ENCODE peak calls at places on chromosomes 16 and 17, in six cellular contexts. W is lower lobe of right lung; O is CD4-positive, CD25-positive, alpha-beta regulatory T cell; S is WERI-Rb-1; L is dorsolateral prefrontal cortex; C is endodermal cell. J is an unnamed sample. For H3K27me3, the result is how much of the 10 kb centered on the place peaks cover.

GRCh38 chr17:67063146-67063545 is 18.8 kb downstream of the CACNG1 start:
- DNase-seq in L (no peak), W (no peak), S (no peak), C (no peak), O (no peak), J (no peak)

GRCh38 chr16:65044861-65045260 is 77.0 kb downstream of the CDH11 start:
- DNase-seq in S (no peak), C (no peak), L (peak), W (no peak), O (no peak), J (no peak)

GRCh38 chr17:8946476-8946875 is 19.0 kb downstream of the PIK3R5 start:
- DNase-seq in C (no peak), S (no peak), W (no peak), O (no peak), L (no peak), J (no peak)

GRCh38 chr16:60744198-60744597 is 1292.0 kb downstream of the CDH8 start:
- DNase-seq in S (no peak), W (no peak), C (no peak), O (no peak), L (no peak), J (no peak)

GRCh38 chr16:19114359-19115147 is 789 bp downstream of the ITPRIPL2 start:
- DNase-seq in L (no peak), O (no peak), C (peak), W (peak), S (no peak), J (peak)

GRCh38 chr16:85195884-85196816 is 83.9 kb upstream of the CIBAR2 start:
- DNase-seq in S (no peak), O (no peak), C (no peak), L (no peak), W (no peak), J (no peak)

GRCh38 chr17:38798614-38799500 is 499 bp downstream of the PIP4K2B start:
- DNase-seq in S (no peak), W (peak), C (peak), L (peak), O (peak), J (peak)

GRCh38 chr16:59394526-59394925 is 660.4 kb upstream of the GOT2 start:
- DNase-seq in S (no peak), W (no peak), L (no peak), O (no peak), C (no peak), J (no peak)

GRCh38 chr17:1989135-1989534 is 36.0 kb downstream of the RTN4RL1 start:
- DNase-seq in W (no peak), C (no peak), L (peak), S (no peak), O (no peak), J (no peak)

GRCh38 chr17:7237266-7237760 is 1.9 kb downstream of the PHF23 start:
- DNase-seq in S (no peak), L (no peak), C (no peak), O (no peak), W (no peak), J (no peak)

GRCh38 chr16:69930117-69930776 is 20.9 kb upstream of the CLEC18A start:
- DNase-seq in W (peak), C (peak), S (peak), O (no peak), L (no peak), J (peak)

GRCh38 chr16:22077700-22078313 is 14.5 kb upstream of the VWA3A start:
- DNase-seq in S (peak), L (peak), C (peak), W (no peak), O (peak), J (peak)

GRCh38 chr17:17994271-17994670 is 21.6 kb downstream of the DRC3 start:
- DNase-seq in C (peak), L (no peak), W (no peak), S (peak), O (no peak), J (peak)

GRCh38 chr17:28864991-28865849 is 10.4 kb downstream of the ERAL1 start:
- DNase-seq in O (no peak), C (no peak), S (no peak), W (no peak), L (no peak), J (no peak)

GRCh38 chr17:72766761-72767356 is 325.6 kb downstream of the SLC39A11 start:
- DNase-seq in L (no peak), S (no peak), C (no peak), W (no peak), O (no peak), J (no peak)

GRCh38 chr16:81625544-81626152 is 153.4 kb upstream of the PLCG2 start:
- DNase-seq in C (no peak), O (no peak), W (peak), L (no peak), S (no peak), J (no peak)

GRCh38 chr17:64063088-64063487 is 42.7 kb upstream of the ICAM2 start:
- DNase-seq in W (no peak), S (no peak), L (no peak), O (no peak), C (no peak), J (no peak)

GRCh38 chr17:8865385-8865784 is 2.1 kb downstream of the PIK3R6 start:
- DNase-seq in S (no peak), W (no peak), L (no peak), C (no peak), O (no peak), J (no peak)

GRCh38 chr17:68053237-68054030 is 17.9 kb downstream of the KPNA2 start:
- DNase-seq in L (no peak), W (no peak), O (no peak), C (peak), S (no peak), J (no peak)

GRCh38 chr17:81309140-81309858 is 14.2 kb upstream of the SLC38A10 start:
- DNase-seq in L (peak), O (no peak), S (peak), C (peak), W (peak), J (peak)

GRCh38 chr16:28538733-28539596 is at the start of gene NUPR1:
- DNase-seq in S (no peak), C (peak), W (peak), L (peak), O (no peak), J (peak)

GRCh38 chr16:47780213-47780612 is 319.1 kb downstream of the PHKB start:
- DNase-seq in W (no peak), S (no peak), L (no peak), O (no peak), C (no peak), J (peak)

GRCh38 chr16:49698931-49699715 is 156.8 kb downstream of the ZNF423 start:
- DNase-seq in L (no peak), S (no peak), W (no peak), C (peak), O (no peak), J (no peak)

GRCh38 chr16:58345574-58346354 is 46.5 kb upstream of the GINS3 start:
- DNase-seq in L (no peak), C (no peak), O (no peak), W (no peak), S (no peak), J (no peak)

GRCh38 chr17:74466111-74466784 is at the start of gene CD300A:
- DNase-seq in O (no peak), C (no peak), S (no peak), W (peak), L (no peak), J (peak)

DNA sequence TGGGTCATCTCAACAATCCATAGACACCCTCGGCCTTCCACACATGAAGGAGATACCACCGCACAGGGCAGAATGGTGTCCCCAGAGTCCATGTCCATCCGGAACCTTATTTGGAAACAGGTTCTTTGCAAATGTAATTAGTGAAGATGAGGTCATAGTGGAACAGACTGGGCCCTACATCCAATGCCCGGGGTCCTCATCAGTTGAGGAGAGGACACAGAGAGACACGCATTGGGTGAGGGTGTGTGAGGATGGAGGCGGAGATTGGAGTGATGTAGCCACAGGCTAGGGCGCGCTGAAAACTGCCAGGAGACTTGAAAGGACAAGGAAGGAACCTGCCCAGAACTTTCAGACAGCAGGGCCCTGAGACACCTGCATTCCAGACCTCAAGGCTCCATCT is 169.4 kb downstream of the ENGASE start:
- DNase-seq in S (no peak), W (no peak), O (no peak), C (no peak), L (no peak), J (no peak)
- H3K27me3 ChIP-seq in S (under half), W (under half), O (under half), C (under half), L (under half), J (under half)

GRCh38 chr17:15780188-15780587 is 48.1 kb downstream of the TBC1D26 start:
- DNase-seq in S (no peak), L (no peak), C (no peak), W (no peak), O (no peak), J (no peak)
- H3K4me3 ChIP-seq in S (no peak), L (no peak), C (no peak), W (no peak), O (no peak), J (no peak)

GRCh38 chr16:56329887-56330286 is 95.5 kb downstream of the AMFR start:
- DNase-seq in W (no peak), C (no peak), O (no peak), S (no peak), L (no peak), J (no peak)

GRCh38 chr16:56330476-56330875 is 94.9 kb downstream of the AMFR start:
- DNase-seq in C (no peak), O (no peak), S (no peak), W (no peak), L (no peak), J (no peak)

GRCh38 chr16:56332464-56333079 is 92.8 kb downstream of the AMFR start:
- DNase-seq in C (peak), W (no peak), L (peak), O (no peak), S (peak), J (peak)

GRCh38 chr16:56331915-56332314 is 93.4 kb downstream of the AMFR start:
- DNase-seq in O (no peak), W (no peak), S (no peak), C (no peak), L (no peak), J (no peak)

DNA sequence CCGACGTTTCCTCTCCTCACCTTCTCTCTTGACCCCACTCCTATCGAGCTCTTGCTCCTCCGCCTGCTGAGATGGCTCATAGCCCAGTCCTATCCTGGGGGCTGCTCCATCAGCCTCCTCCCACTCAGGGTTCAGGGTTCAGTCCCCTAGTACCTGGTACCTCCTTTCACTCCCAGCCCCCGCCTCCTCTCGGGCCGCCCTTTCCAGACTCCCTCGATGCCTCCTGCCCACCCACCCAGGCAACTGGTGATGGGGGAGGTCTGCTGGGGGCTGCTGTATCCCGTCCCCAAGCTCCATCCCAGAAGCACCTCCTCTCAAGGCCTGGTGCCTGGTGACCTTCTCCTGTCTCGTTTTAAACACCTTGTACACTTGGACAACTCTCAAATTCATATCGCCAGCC is 93.9 kb downstream of the AMFR start:
- DNase-seq in L (no peak), S (no peak), W (no peak), O (no peak), C (no peak), J (no peak)
- H3K27me3 ChIP-seq in L (under half), S (under half), W (under half), O (under half), C (under half), J (under half)

GRCh38 chr17:30239089-30239462 is 3.6 kb upstream of the SLC6A4 start:
- DNase-seq in O (no peak), C (peak), W (no peak), L (no peak), S (peak), J (no peak)

GRCh38 chr17:30238387-30239088 is 3.0 kb upstream of the SLC6A4 start:
- DNase-seq in S (no peak), O (no peak), W (no peak), L (no peak), C (peak), J (peak)

GRCh38 chr17:30237296-30238002 is 2.0 kb upstream of the SLC6A4 start:
- DNase-seq in O (no peak), S (no peak), L (no peak), C (peak), W (no peak), J (peak)

GRCh38 chr17:30236807-30237206 is 1.3 kb upstream of the SLC6A4 start:
- DNase-seq in C (peak), O (no peak), L (no peak), W (peak), S (no peak), J (peak)

GRCh38 chr17:30238003-30238344 is 2.5 kb upstream of the SLC6A4 start:
- DNase-seq in W (no peak), L (no peak), O (no peak), S (no peak), C (no peak), J (no peak)
- H3K4me3 ChIP-seq in W (peak), L (no peak), O (no peak), S (no peak), C (no peak), J (peak)

GRCh38 chr17:48642059-48642842 is 16.1 kb upstream of the HOXB9 start:
- DNase-seq in W (no peak), L (no peak), O (no peak), S (peak), C (peak), J (peak)
- H3K27me3 ChIP-seq in W (half or more), L (half or more), O (half or more), S (half or more), C (half or more), J (half or more)

GRCh38 chr16:5349661-5350060 is 252.1 kb upstream of the EEF2KMT start:
- DNase-seq in W (no peak), O (no peak), S (peak), C (peak), L (no peak), J (peak)

GRCh38 chr16:5349101-5349500 is 251.5 kb upstream of the EEF2KMT start:
- DNase-seq in S (no peak), O (no peak), C (no peak), W (no peak), L (no peak), J (no peak)

GRCh38 chr16:5347561-5347960 is 250.0 kb upstream of the EEF2KMT start:
- DNase-seq in L (no peak), C (no peak), O (no peak), S (no peak), W (no peak), J (no peak)

GRCh38 chr16:5354645-5355044 is 257.1 kb upstream of the EEF2KMT start:
- DNase-seq in L (no peak), S (peak), O (no peak), W (no peak), C (no peak), J (no peak)

DNA sequence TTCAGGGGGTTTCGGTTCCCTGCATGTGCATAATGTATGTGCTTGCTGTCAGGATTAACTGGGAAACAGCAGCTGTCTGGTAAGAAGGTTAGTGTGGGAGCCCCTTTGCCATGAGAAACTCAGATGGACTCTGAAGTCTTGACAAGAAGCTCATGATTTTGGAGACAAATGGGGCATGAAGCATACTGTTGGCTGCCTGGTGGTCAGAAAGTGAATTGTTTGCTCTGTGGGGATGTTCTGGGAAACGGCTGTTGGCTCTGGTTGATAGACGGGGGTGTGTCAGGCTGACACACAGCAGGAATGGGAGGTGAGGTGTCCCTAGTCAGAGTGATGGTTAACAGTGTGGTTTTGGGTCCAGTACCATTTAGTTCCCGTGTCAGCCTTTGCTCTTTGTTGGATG is 252.5 kb upstream of the EEF2KMT start:
- DNase-seq in S (peak), O (no peak), L (no peak), W (no peak), C (peak), J (peak)
- H3K4me3 ChIP-seq in S (peak), O (no peak), L (no peak), W (no peak), C (no peak), J (no peak)

GRCh38 chr17:40448639-40449261 is 5.5 kb downstream of the IGFBP4 start:
- DNase-seq in C (no peak), W (peak), L (no peak), S (peak), O (no peak), J (no peak)

GRCh38 chr17:40445769-40446468 is 2.7 kb downstream of the IGFBP4 start:
- DNase-seq in W (no peak), S (no peak), O (no peak), L (no peak), C (no peak), J (no peak)

GRCh38 chr17:40450175-40450574 is 6.9 kb downstream of the IGFBP4 start:
- DNase-seq in S (peak), L (no peak), O (no peak), W (no peak), C (peak), J (peak)

GRCh38 chr17:40447148-40447644 is 3.9 kb downstream of the IGFBP4 start:
- DNase-seq in O (no peak), C (no peak), S (no peak), L (no peak), W (no peak), J (no peak)

GRCh38 chr17:40448213-40448638 is 5.0 kb downstream of the IGFBP4 start:
- DNase-seq in O (no peak), W (no peak), L (no peak), S (no peak), C (no peak), J (no peak)
- H3K27me3 ChIP-seq in O (under half), W (under half), L (under half), S (under half), C (under half), J (under half)

DNA sequence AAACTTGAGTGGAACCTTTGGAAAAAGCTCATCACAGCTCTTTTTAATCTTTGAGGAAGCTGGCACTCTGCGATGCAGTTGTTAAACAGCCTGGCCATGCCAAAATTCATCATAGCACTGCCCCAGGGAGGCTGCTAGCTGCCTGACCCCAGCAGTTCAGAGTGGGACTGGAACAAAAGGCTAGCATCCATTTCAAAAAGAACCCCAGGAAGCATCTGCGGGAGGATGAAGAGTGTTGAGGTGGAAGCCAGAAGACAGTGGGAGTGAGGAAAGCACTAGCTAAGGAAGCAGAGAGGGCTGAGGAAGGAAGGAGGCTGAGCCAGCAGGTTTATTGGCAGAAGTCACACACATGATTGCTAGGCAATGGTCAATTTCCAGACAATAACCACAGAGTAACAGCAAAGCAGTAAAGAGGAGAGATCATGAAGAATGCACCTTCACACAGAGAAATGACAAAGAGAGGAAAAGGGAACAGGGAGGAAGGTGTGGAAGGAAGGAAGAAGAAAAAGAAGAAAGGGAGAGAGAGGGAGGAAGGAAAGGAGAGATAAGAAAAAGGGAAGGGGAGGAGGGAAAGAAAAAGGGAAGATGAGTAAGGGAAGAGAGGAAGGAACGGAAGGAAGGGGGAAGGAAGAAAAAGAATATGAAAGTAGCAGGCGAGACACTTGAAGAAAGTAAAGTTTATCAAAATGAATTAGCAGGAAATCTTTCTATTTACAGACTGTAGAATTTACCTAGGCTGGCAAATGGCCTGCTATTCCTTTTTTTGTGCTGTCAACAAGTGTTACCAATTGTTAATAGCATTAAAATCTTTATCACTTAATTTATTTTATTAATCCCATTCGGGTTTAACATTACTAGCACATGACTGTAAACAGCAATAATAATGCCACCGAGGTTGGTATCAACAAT is 270.0 kb upstream of the PSMD7 start:
- DNase-seq in O (no peak), W (no peak), C (peak), S (no peak), L (no peak), J (peak)
- H3K4me3 ChIP-seq in O (no peak), W (no peak), C (no peak), S (no peak), L (no peak), J (no peak)

DNA sequence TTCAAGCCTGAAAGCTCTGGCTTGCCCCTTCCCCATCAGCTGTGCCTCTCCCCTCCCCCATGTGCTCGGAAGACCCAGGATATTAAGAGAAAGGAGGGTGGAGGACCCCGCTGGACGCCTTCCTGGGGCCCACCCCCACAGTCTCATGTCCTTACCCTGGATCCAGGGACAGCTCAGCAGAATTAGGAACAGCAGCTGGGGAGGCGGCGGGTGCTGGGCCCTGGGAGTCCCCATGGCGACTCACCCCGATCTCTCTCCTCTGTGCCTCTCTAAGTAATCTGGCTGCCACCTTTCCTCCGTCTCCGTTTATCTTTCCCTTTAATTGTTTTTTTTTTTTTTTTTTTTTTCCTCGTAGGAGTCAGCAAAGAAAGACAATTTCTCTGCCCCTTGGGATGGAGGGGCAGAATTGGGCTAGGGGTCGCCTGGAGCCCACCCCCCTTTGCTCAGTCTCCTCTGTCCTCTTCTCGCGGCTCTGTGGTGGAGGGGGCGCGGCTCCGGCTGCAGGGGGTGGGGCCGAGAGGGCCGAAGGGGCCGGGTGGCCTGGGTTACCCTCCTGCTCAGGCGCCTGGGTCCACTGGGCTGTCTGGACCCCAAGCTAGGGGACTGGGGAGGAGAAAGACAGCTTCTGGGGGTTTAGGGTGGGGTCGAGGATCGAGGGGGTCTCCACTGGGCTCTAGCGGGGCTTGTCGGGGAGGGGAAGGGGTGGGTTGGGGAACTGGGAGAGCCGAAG is 399 bp downstream of the SEZ6L2 start:
- DNase-seq in W (no peak), C (peak), L (no peak), O (no peak), S (peak), J (peak)
- H3K27me3 ChIP-seq in W (under half), C (under half), L (under half), O (under half), S (under half), J (under half)

J was measured in H7.